ENCODE peak calls at places on chromosome 22, in ten cellular contexts. A, Y, M, S, V, O, X, R, N and C are unnamed samples.

GRCh38 chr22:40312050-40312449 is 34.2 kb upstream of the ADSL start:
- DNase-seq in N (no peak), Y (no peak), V (no peak), M (no peak), S (no peak), X (no peak), R (no peak), A (no peak), O (no peak), C (no peak)

GRCh38 chr22:45604239-45604711 is 67.4 kb upstream of the ATXN10 start:
- DNase-seq in Y (no peak), X (no peak), O (peak), N (no peak), M (peak), S (peak), V (no peak), A (no peak), R (peak), C (no peak)

GRCh38 chr22:33781396-33781795 is 138.9 kb downstream of the LARGE1 start:
- DNase-seq in A (no peak), M (no peak), O (no peak), X (no peak), Y (no peak), N (no peak), R (no peak), V (no peak), S (no peak), C (no peak)

GRCh38 chr22:41146573-41146972 is 54.2 kb downstream of the EP300 start:
- DNase-seq in R (no peak), Y (no peak), X (no peak), N (no peak), S (peak), A (no peak), O (no peak), M (no peak), V (no peak), C (no peak)

GRCh38 chr22:41532908-41533825 is 11.1 kb downstream of the POLR3H start:
- DNase-seq in V (peak), X (peak), O (peak), R (peak), A (peak), S (peak), Y (peak), N (peak), M (peak), C (peak)

GRCh38 chr22:27799334-27800249 is 2.0 kb downstream of the MN1 start:
- DNase-seq in Y (no peak), R (no peak), X (no peak), S (peak), A (peak), O (peak), V (no peak), N (no peak), M (peak), C (no peak)

GRCh38 chr22:37545703-37546435 is 14.4 kb upstream of the CDC42EP1 start:
- DNase-seq in V (no peak), R (peak), M (peak), X (no peak), Y (no peak), N (no peak), O (peak), A (peak), S (peak), C (peak)

GRCh38 chr22:19658057-19658966 is 56.0 kb upstream of the SEPTIN5 start:
- DNase-seq in R (no peak), X (no peak), O (no peak), V (no peak), N (no peak), A (no peak), M (no peak), Y (no peak), S (no peak), C (no peak)

GRCh38 chr22:19994851-19995610 is 21.6 kb downstream of the ARVCF start:
- DNase-seq in M (no peak), N (no peak), V (no peak), O (no peak), Y (no peak), R (no peak), X (no peak), A (no peak), S (no peak), C (no peak)

GRCh38 chr22:23522642-23523251 is 57.3 kb downstream of the IGLL1 start:
- DNase-seq in M (no peak), O (peak), Y (no peak), S (peak), A (no peak), N (no peak), R (no peak), X (no peak), V (no peak), C (peak)

GRCh38 chr22:27534720-27535125 is 266.8 kb downstream of the MN1 start:
- DNase-seq in A (no peak), X (no peak), M (no peak), N (no peak), V (no peak), Y (no peak), S (peak), R (no peak), O (peak), C (peak)

GRCh38 chr22:47113880-47114415 is 351.5 kb downstream of the TBC1D22A start:
- DNase-seq in N (no peak), X (no peak), A (no peak), R (no peak), S (no peak), O (no peak), Y (no peak), V (no peak), M (no peak), C (no peak)

GRCh38 chr22:41000941-41001721 is 50.0 kb downstream of the RBX1 start:
- DNase-seq in S (no peak), V (no peak), Y (no peak), N (no peak), R (no peak), X (no peak), M (no peak), A (no peak), O (no peak), C (no peak)

GRCh38 chr22:44344407-44344806 is 31.7 kb upstream of the SHISAL1 start:
- DNase-seq in X (no peak), M (no peak), Y (no peak), A (no peak), R (peak), S (no peak), O (no peak), N (no peak), V (no peak), C (no peak)

GRCh38 chr22:46233231-46233630 is 16.9 kb downstream of the CDPF1 start:
- DNase-seq in R (peak), A (no peak), S (peak), Y (no peak), O (peak), N (no peak), V (no peak), X (no peak), M (peak), C (peak)

GRCh38 chr22:37420656-37421467 is 6.4 kb downstream of the ELFN2 start:
- DNase-seq in S (peak), V (no peak), R (no peak), X (no peak), A (no peak), Y (no peak), N (no peak), M (no peak), O (peak), C (no peak)

GRCh38 chr22:17980013-17980510 is 44.3 kb downstream of the MICAL3 start:
- DNase-seq in M (no peak), O (no peak), A (no peak), R (no peak), S (no peak), N (no peak), Y (no peak), X (no peak), V (no peak), C (peak)

GRCh38 chr22:26786398-26786797 is 129.0 kb downstream of the MIAT start:
- DNase-seq in O (no peak), R (no peak), M (no peak), V (no peak), A (no peak), N (no peak), Y (no peak), S (no peak), X (no peak), C (no peak)

GRCh38 chr22:22248878-22249277 is 4.3 kb downstream of the VPREB1 start:
- DNase-seq in N (no peak), S (no peak), Y (no peak), R (no peak), V (no peak), O (no peak), A (no peak), M (no peak), X (no peak), C (no peak)

GRCh38 chr22:44396021-44396726 is 83.4 kb upstream of the SHISAL1 start:
- DNase-seq in R (no peak), N (no peak), Y (no peak), V (no peak), O (no peak), S (no peak), X (no peak), M (no peak), A (peak), C (peak)

GRCh38 chr22:25396615-25397200 is 167.8 kb upstream of the GRK3 start:
- DNase-seq in A (no peak), V (no peak), S (no peak), N (no peak), O (no peak), X (no peak), R (no peak), M (no peak), Y (no peak), C (no peak)

GRCh38 chr22:45507798-45508197 is 5.1 kb downstream of the FBLN1 start:
- DNase-seq in M (no peak), N (no peak), O (no peak), A (no peak), V (no peak), Y (no peak), X (no peak), R (no peak), S (no peak), C (no peak)

GRCh38 chr22:26536056-26536761 is 23.9 kb upstream of the TFIP11 start:
- DNase-seq in M (peak), R (no peak), O (no peak), N (no peak), Y (no peak), S (no peak), V (no peak), A (no peak), X (no peak), C (no peak)

GRCh38 chr22:46803031-46803880 is 40.8 kb downstream of the TBC1D22A start:
- DNase-seq in V (peak), Y (peak), A (peak), X (peak), O (peak), R (peak), S (peak), N (peak), M (peak), C (peak)

GRCh38 chr22:44297662-44298061 is 15.1 kb downstream of the SHISAL1 start:
- DNase-seq in M (no peak), Y (no peak), X (no peak), V (no peak), S (no peak), A (no peak), R (no peak), N (no peak), O (no peak), C (no peak)

GRCh38 chr22:47595122-47595521 is 832.7 kb downstream of the TBC1D22A start:
- DNase-seq in Y (no peak), N (no peak), A (no peak), M (no peak), V (no peak), R (peak), O (no peak), X (no peak), S (no peak), C (no peak)

GRCh38 chr22:17266261-17266971 is 47.2 kb upstream of the ADA2 start:
- DNase-seq in N (no peak), X (no peak), M (no peak), Y (peak), O (no peak), A (peak), R (no peak), S (no peak), V (no peak), C (no peak)

GRCh38 chr22:34801221-34801620 is 264.7 kb upstream of the ISX start:
- DNase-seq in Y (no peak), R (no peak), A (no peak), X (no peak), S (no peak), V (no peak), O (no peak), M (no peak), N (no peak), C (no peak)

GRCh38 chr22:20981787-20982562 is at the start of gene LZTR1:
- DNase-seq in V (peak), Y (peak), S (peak), A (peak), O (peak), M (peak), X (peak), R (peak), N (peak), C (peak)

GRCh38 chr22:46465348-46465725 is 72.1 kb downstream of the CELSR1 start:
- DNase-seq in M (no peak), X (no peak), O (no peak), A (no peak), S (no peak), N (no peak), V (no peak), R (no peak), Y (no peak), C (no peak)

GRCh38 chr22:40265783-40266182 is 80.5 kb upstream of the ADSL start:
- DNase-seq in M (no peak), X (no peak), O (peak), N (no peak), R (no peak), V (no peak), S (peak), Y (no peak), A (no peak), C (no peak)

GRCh38 chr22:37925311-37925710 is 19.2 kb downstream of the MICALL1 start:
- DNase-seq in V (no peak), A (no peak), R (no peak), O (no peak), N (no peak), Y (no peak), M (no peak), X (no peak), S (no peak), C (no peak)

GRCh38 chr22:24473278-24473677 is 21.9 kb upstream of the UPB1 start:
- DNase-seq in N (no peak), S (no peak), R (no peak), V (no peak), O (no peak), Y (no peak), X (no peak), M (no peak), A (no peak), C (no peak)

GRCh38 chr22:19770349-19771220 is 10.0 kb downstream of the TBX1 start:
- DNase-seq in O (no peak), N (no peak), R (no peak), V (no peak), X (no peak), M (no peak), S (no peak), Y (no peak), A (no peak), C (peak)

GRCh38 chr22:33796494-33796893 is 123.8 kb downstream of the LARGE1 start:
- DNase-seq in V (no peak), A (peak), Y (no peak), N (no peak), M (no peak), X (no peak), R (no peak), O (no peak), S (no peak), C (no peak)

GRCh38 chr22:20549232-20549841 is 41.9 kb downstream of the MED15 start:
- DNase-seq in X (peak), V (peak), S (no peak), O (peak), R (peak), N (no peak), A (peak), Y (peak), M (no peak), C (peak)

GRCh38 chr22:26718905-26719304 is 61.5 kb downstream of the MIAT start:
- DNase-seq in V (no peak), R (no peak), Y (no peak), X (no peak), O (peak), N (no peak), S (peak), A (no peak), M (peak), C (no peak)

GRCh38 chr22:41382610-41383009 is 868 bp downstream of the TEF start:
- DNase-seq in O (no peak), Y (no peak), N (no peak), A (peak), V (peak), M (no peak), R (no peak), X (no peak), S (no peak), C (no peak)

GRCh38 chr22:29710922-29711593 is 8.7 kb upstream of the CABP7 start:
- DNase-seq in N (no peak), X (no peak), M (peak), V (no peak), A (no peak), R (no peak), O (no peak), Y (no peak), S (no peak), C (peak)

GRCh38 chr22:36744413-36744765 is 31.5 kb downstream of the IFT27 start:
- DNase-seq in X (no peak), S (no peak), O (no peak), V (no peak), R (peak), N (no peak), A (no peak), Y (no peak), M (no peak), C (no peak)